ENCODE peak calls at places on chromosomes 11 and 22, in ten cellular contexts. One of them, this sample, is unnamed. For H3K4me1, the result is how much of the 10 kb centered on the place peaks cover.

GRCh38 chr11:46649180-46649738 is 31.9 kb downstream of the ATG13 start:
- DNase-seq in GM23248: peak
- DNase-seq in A549: no peak
- DNase-seq in small intestine: no peak
- DNase-seq in heart left ventricle: peak
- DNase-seq in lower lobe of right lung: no peak
- DNase-seq in IMR-90: peak
- DNase-seq in pancreas: no peak
- DNase-seq in body of pancreas: peak
- DNase-seq in breast epithelium: no peak
- DNase-seq in this sample: no peak

GRCh38 chr11:36948445-36949171 is 350.6 kb upstream of the RAG2 start:
- DNase-seq in GM23248: no peak
- DNase-seq in A549: no peak
- DNase-seq in small intestine: no peak
- DNase-seq in heart left ventricle: no peak
- DNase-seq in lower lobe of right lung: no peak
- DNase-seq in IMR-90: no peak
- DNase-seq in pancreas: no peak
- DNase-seq in body of pancreas: no peak
- DNase-seq in breast epithelium: no peak
- DNase-seq in this sample: no peak

GRCh38 chr22:25742918-25743708 is 1.1 kb downstream of the MYO18B start:
- DNase-seq in GM23248: no peak
- DNase-seq in A549: no peak
- DNase-seq in small intestine: no peak
- DNase-seq in heart left ventricle: no peak
- DNase-seq in lower lobe of right lung: no peak
- DNase-seq in IMR-90: no peak
- DNase-seq in pancreas: no peak
- DNase-seq in body of pancreas: no peak
- DNase-seq in breast epithelium: no peak
- DNase-seq in this sample: no peak

GRCh38 chr11:129023968-129024676 is 81.5 kb upstream of the TP53AIP1 start:
- DNase-seq in GM23248: no peak
- DNase-seq in A549: no peak
- DNase-seq in small intestine: peak
- DNase-seq in heart left ventricle: no peak
- DNase-seq in lower lobe of right lung: peak
- DNase-seq in IMR-90: peak
- DNase-seq in pancreas: peak
- DNase-seq in body of pancreas: peak
- DNase-seq in breast epithelium: peak
- DNase-seq in this sample: peak

GRCh38 chr11:94314064-94314463 is 9.7 kb downstream of the IZUMO1R start:
- DNase-seq in GM23248: no peak
- DNase-seq in A549: no peak
- DNase-seq in small intestine: no peak
- DNase-seq in heart left ventricle: no peak
- DNase-seq in lower lobe of right lung: no peak
- DNase-seq in IMR-90: no peak
- DNase-seq in pancreas: no peak
- DNase-seq in body of pancreas: no peak
- DNase-seq in breast epithelium: no peak
- DNase-seq in this sample: no peak

GRCh38 chr11:506238-506949 is 648 bp downstream of the RNH1 start:
- DNase-seq in GM23248: peak
- DNase-seq in A549: peak
- DNase-seq in small intestine: peak
- DNase-seq in heart left ventricle: peak
- DNase-seq in lower lobe of right lung: peak
- DNase-seq in IMR-90: peak
- DNase-seq in pancreas: peak
- DNase-seq in body of pancreas: peak
- DNase-seq in breast epithelium: peak
- DNase-seq in this sample: peak

GRCh38 chr11:86034710-86035109 is 34.2 kb downstream of the PICALM start:
- DNase-seq in GM23248: no peak
- DNase-seq in A549: no peak
- DNase-seq in small intestine: no peak
- DNase-seq in heart left ventricle: no peak
- DNase-seq in lower lobe of right lung: no peak
- DNase-seq in IMR-90: no peak
- DNase-seq in pancreas: no peak
- DNase-seq in body of pancreas: no peak
- DNase-seq in breast epithelium: no peak
- DNase-seq in this sample: no peak

GRCh38 chr22:43269325-43270040 is 73.7 kb downstream of the SCUBE1 start:
- DNase-seq in GM23248: no peak
- DNase-seq in A549: no peak
- DNase-seq in small intestine: no peak
- DNase-seq in heart left ventricle: no peak
- DNase-seq in lower lobe of right lung: no peak
- DNase-seq in IMR-90: no peak
- DNase-seq in pancreas: no peak
- DNase-seq in body of pancreas: no peak
- DNase-seq in breast epithelium: no peak
- DNase-seq in this sample: no peak

GRCh38 chr11:30505603-30506002 is 80.5 kb downstream of the MPPED2 start:
- DNase-seq in GM23248: no peak
- DNase-seq in A549: no peak
- DNase-seq in small intestine: no peak
- DNase-seq in heart left ventricle: no peak
- DNase-seq in lower lobe of right lung: no peak
- DNase-seq in IMR-90: no peak
- DNase-seq in pancreas: no peak
- DNase-seq in body of pancreas: no peak
- DNase-seq in breast epithelium: no peak
- DNase-seq in this sample: no peak

GRCh38 chr11:102590646-102591045 is 34.5 kb downstream of the MMP20 start:
- DNase-seq in GM23248: peak
- DNase-seq in A549: no peak
- DNase-seq in small intestine: no peak
- DNase-seq in heart left ventricle: no peak
- DNase-seq in lower lobe of right lung: no peak
- DNase-seq in IMR-90: no peak
- DNase-seq in pancreas: no peak
- DNase-seq in body of pancreas: no peak
- DNase-seq in breast epithelium: no peak
- DNase-seq in this sample: no peak

GRCh38 chr11:131758726-131759125 is 388.3 kb downstream of the NTM start:
- DNase-seq in GM23248: no peak
- DNase-seq in A549: no peak
- DNase-seq in small intestine: no peak
- DNase-seq in heart left ventricle: no peak
- DNase-seq in lower lobe of right lung: no peak
- DNase-seq in IMR-90: no peak
- DNase-seq in pancreas: no peak
- DNase-seq in body of pancreas: no peak
- DNase-seq in breast epithelium: no peak
- DNase-seq in this sample: no peak

GRCh38 chr11:109697140-109697843 is 275.3 kb downstream of the C11orf87 start:
- DNase-seq in GM23248: peak
- DNase-seq in A549: peak
- DNase-seq in small intestine: peak
- DNase-seq in heart left ventricle: no peak
- DNase-seq in lower lobe of right lung: no peak
- DNase-seq in IMR-90: peak
- DNase-seq in pancreas: no peak
- DNase-seq in body of pancreas: no peak
- DNase-seq in breast epithelium: no peak
- DNase-seq in this sample: peak

GRCh38 chr11:65528819-65529350 is 4.0 kb downstream of the SCYL1 start:
- DNase-seq in GM23248: no peak
- DNase-seq in A549: no peak
- DNase-seq in small intestine: no peak
- DNase-seq in heart left ventricle: no peak
- DNase-seq in lower lobe of right lung: no peak
- DNase-seq in IMR-90: no peak
- DNase-seq in pancreas: no peak
- DNase-seq in body of pancreas: no peak
- DNase-seq in breast epithelium: no peak
- DNase-seq in this sample: no peak

GRCh38 chr22:26763633-26764295 is 106.4 kb downstream of the MIAT start:
- DNase-seq in GM23248: peak
- DNase-seq in A549: peak
- DNase-seq in small intestine: no peak
- DNase-seq in heart left ventricle: no peak
- DNase-seq in lower lobe of right lung: no peak
- DNase-seq in IMR-90: peak
- DNase-seq in pancreas: no peak
- DNase-seq in body of pancreas: no peak
- DNase-seq in breast epithelium: no peak
- DNase-seq in this sample: no peak

DNA sequence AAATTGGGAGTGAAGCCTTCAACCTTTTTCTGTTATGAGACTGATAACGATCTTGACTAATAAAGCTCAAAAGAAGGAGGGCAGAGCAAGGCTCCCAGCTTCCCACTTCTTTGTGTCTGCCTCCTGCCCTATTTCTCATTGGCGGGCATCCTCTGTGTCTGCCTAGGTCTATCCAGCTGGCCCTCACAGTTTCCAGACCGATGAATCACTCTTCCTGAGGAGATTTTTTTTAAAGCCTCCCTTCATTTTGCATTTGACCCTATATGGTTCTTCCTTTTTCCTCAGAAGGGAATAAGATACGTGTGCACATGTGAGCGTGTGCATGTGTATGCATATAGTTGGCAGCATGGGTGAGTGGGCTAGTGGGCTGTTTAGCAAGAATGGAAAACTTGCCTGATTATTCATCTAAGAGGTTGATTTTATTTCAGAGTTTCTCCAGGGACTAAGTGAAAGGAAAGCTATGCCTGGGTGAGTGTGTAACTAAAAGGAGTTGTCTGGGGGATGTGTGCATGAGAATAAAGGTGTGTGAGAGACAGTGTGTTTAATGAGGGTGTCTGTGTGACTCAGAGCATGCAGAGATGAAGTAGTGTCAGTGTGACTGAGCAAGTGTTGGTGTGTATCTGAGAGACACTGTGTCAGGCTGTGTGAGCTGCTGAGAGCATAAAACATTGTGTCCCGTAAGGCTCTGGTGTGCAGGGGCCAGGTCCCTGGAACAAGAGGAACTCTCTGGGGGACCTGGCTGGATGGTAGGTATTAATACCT is 12.2 kb downstream of the PHLDB1 start:
- DNase-seq in GM23248: peak
- DNase-seq in A549: no peak
- DNase-seq in small intestine: no peak
- DNase-seq in heart left ventricle: peak
- DNase-seq in lower lobe of right lung: peak
- DNase-seq in IMR-90: peak
- DNase-seq in pancreas: peak
- DNase-seq in body of pancreas: peak
- DNase-seq in breast epithelium: no peak
- DNase-seq in this sample: no peak
- H3K4me3 ChIP-seq in GM23248: peak
- H3K4me3 ChIP-seq in A549: no peak
- H3K4me3 ChIP-seq in small intestine: no peak
- H3K4me3 ChIP-seq in heart left ventricle: no peak
- H3K4me3 ChIP-seq in lower lobe of right lung: no peak
- H3K4me3 ChIP-seq in IMR-90: no peak
- H3K4me3 ChIP-seq in pancreas: no peak
- H3K4me3 ChIP-seq in body of pancreas: no peak
- H3K4me3 ChIP-seq in breast epithelium: no peak
- H3K4me3 ChIP-seq in this sample: no peak

GRCh38 chr11:100672483-100673038 is 14.5 kb upstream of the ARHGAP42 start:
- DNase-seq in GM23248: no peak
- DNase-seq in A549: no peak
- DNase-seq in small intestine: peak
- DNase-seq in heart left ventricle: no peak
- DNase-seq in lower lobe of right lung: no peak
- DNase-seq in IMR-90: no peak
- DNase-seq in pancreas: no peak
- DNase-seq in body of pancreas: no peak
- DNase-seq in breast epithelium: no peak
- DNase-seq in this sample: no peak
- H3K27ac ChIP-seq in GM23248: no peak
- H3K27ac ChIP-seq in A549: no peak
- H3K27ac ChIP-seq in small intestine: no peak
- H3K27ac ChIP-seq in heart left ventricle: no peak
- H3K27ac ChIP-seq in lower lobe of right lung: no peak
- H3K27ac ChIP-seq in IMR-90: no peak
- H3K27ac ChIP-seq in pancreas: no peak
- H3K27ac ChIP-seq in body of pancreas: no peak
- H3K27ac ChIP-seq in breast epithelium: no peak
- H3K27ac ChIP-seq in this sample: no peak

GRCh38 chr11:8331767-8332166 is 68.1 kb upstream of the LMO1 start:
- DNase-seq in GM23248: no peak
- DNase-seq in A549: no peak
- DNase-seq in small intestine: no peak
- DNase-seq in heart left ventricle: no peak
- DNase-seq in lower lobe of right lung: no peak
- DNase-seq in IMR-90: no peak
- DNase-seq in pancreas: no peak
- DNase-seq in body of pancreas: no peak
- DNase-seq in breast epithelium: no peak
- DNase-seq in this sample: no peak
- H3K4me1 ChIP-seq in GM23248: under half
- H3K4me1 ChIP-seq in A549: under half
- H3K4me1 ChIP-seq in small intestine: under half
- H3K4me1 ChIP-seq in heart left ventricle: under half
- H3K4me1 ChIP-seq in lower lobe of right lung: under half
- H3K4me1 ChIP-seq in IMR-90: under half
- H3K4me1 ChIP-seq in pancreas: under half
- H3K4me1 ChIP-seq in body of pancreas: under half
- H3K4me1 ChIP-seq in breast epithelium: under half
- H3K4me1 ChIP-seq in this sample: under half

GRCh38 chr11:45334410-45334809 is 48.3 kb upstream of the SYT13 start:
- DNase-seq in GM23248: no peak
- DNase-seq in A549: no peak
- DNase-seq in small intestine: no peak
- DNase-seq in heart left ventricle: no peak
- DNase-seq in lower lobe of right lung: no peak
- DNase-seq in IMR-90: no peak
- DNase-seq in pancreas: no peak
- DNase-seq in body of pancreas: no peak
- DNase-seq in breast epithelium: no peak
- DNase-seq in this sample: no peak

GRCh38 chr11:45333506-45333971 is 47.4 kb upstream of the SYT13 start:
- DNase-seq in GM23248: peak
- DNase-seq in A549: peak
- DNase-seq in small intestine: peak
- DNase-seq in heart left ventricle: peak
- DNase-seq in lower lobe of right lung: no peak
- DNase-seq in IMR-90: peak
- DNase-seq in pancreas: peak
- DNase-seq in body of pancreas: peak
- DNase-seq in breast epithelium: no peak
- DNase-seq in this sample: no peak

GRCh38 chr11:45333023-45333422 is 46.9 kb upstream of the SYT13 start:
- DNase-seq in GM23248: no peak
- DNase-seq in A549: no peak
- DNase-seq in small intestine: no peak
- DNase-seq in heart left ventricle: no peak
- DNase-seq in lower lobe of right lung: no peak
- DNase-seq in IMR-90: no peak
- DNase-seq in pancreas: no peak
- DNase-seq in body of pancreas: no peak
- DNase-seq in breast epithelium: no peak
- DNase-seq in this sample: no peak

GRCh38 chr11:45332486-45332934 is 46.4 kb upstream of the SYT13 start:
- DNase-seq in GM23248: peak
- DNase-seq in A549: peak
- DNase-seq in small intestine: peak
- DNase-seq in heart left ventricle: no peak
- DNase-seq in lower lobe of right lung: no peak
- DNase-seq in IMR-90: peak
- DNase-seq in pancreas: no peak
- DNase-seq in body of pancreas: peak
- DNase-seq in breast epithelium: no peak
- DNase-seq in this sample: no peak

GRCh38 chr11:45331839-45332485 is 45.8 kb upstream of the SYT13 start:
- DNase-seq in GM23248: peak
- DNase-seq in A549: no peak
- DNase-seq in small intestine: no peak
- DNase-seq in heart left ventricle: no peak
- DNase-seq in lower lobe of right lung: no peak
- DNase-seq in IMR-90: no peak
- DNase-seq in pancreas: no peak
- DNase-seq in body of pancreas: no peak
- DNase-seq in breast epithelium: no peak
- DNase-seq in this sample: no peak
- H3K4me3 ChIP-seq in GM23248: no peak
- H3K4me3 ChIP-seq in A549: no peak
- H3K4me3 ChIP-seq in small intestine: no peak
- H3K4me3 ChIP-seq in heart left ventricle: no peak
- H3K4me3 ChIP-seq in lower lobe of right lung: no peak
- H3K4me3 ChIP-seq in IMR-90: no peak
- H3K4me3 ChIP-seq in pancreas: no peak
- H3K4me3 ChIP-seq in body of pancreas: no peak
- H3K4me3 ChIP-seq in breast epithelium: no peak
- H3K4me3 ChIP-seq in this sample: no peak

This sample was measured in iPS DF 6.9.